ENCODE peak calls at places on chromosomes 13 and 19, in five cellular contexts. U, M, B, T and R are unnamed samples.

GRCh38 chr19:55472463-55472862 is 4.0 kb upstream of the ZNF628 start:
- DNase-seq in U (no peak), M (no peak), B (no peak), T (no peak), R (peak)

GRCh38 chr13:103607995-103608394 is 541.8 kb upstream of the SLC10A2 start:
- DNase-seq in U (no peak), M (no peak), B (no peak), T (no peak), R (no peak)

GRCh38 chr13:113369881-113370280 is 6.0 kb upstream of the GRTP1 start:
- DNase-seq in U (no peak), M (no peak), B (no peak), T (no peak), R (no peak)

GRCh38 chr19:32691952-32692726 is 518 bp downstream of the NUDT19 start:
- DNase-seq in U (no peak), M (no peak), B (peak), T (peak), R (peak)

GRCh38 chr19:12796146-12797071 is 5.1 kb downstream of the JUNB start:
- DNase-seq in U (no peak), M (peak), B (no peak), T (peak), R (peak)

GRCh38 chr19:43534305-43534612 is 1.3 kb downstream of the ZNF575 start:
- DNase-seq in U (no peak), M (no peak), B (no peak), T (no peak), R (no peak)

GRCh38 chr13:64339373-64340063 is 2890.6 kb downstream of the PCDH9 start:
- DNase-seq in U (no peak), M (no peak), B (no peak), T (peak), R (no peak)

GRCh38 chr19:56066152-56067023 is 54.7 kb downstream of the ZNF787 start:
- DNase-seq in U (no peak), M (peak), B (peak), T (peak), R (peak)

GRCh38 chr19:56217039-56217949 is 15.2 kb downstream of the ZSCAN5C start:
- DNase-seq in U (no peak), M (no peak), B (peak), T (peak), R (peak)

GRCh38 chr19:31338069-31338767 is 11.0 kb downstream of the TSHZ3 start:
- DNase-seq in U (no peak), M (no peak), B (peak), T (peak), R (peak)

GRCh38 chr19:13847033-13847899 is 29.7 kb upstream of the NANOS3 start:
- DNase-seq in U (peak), M (peak), B (peak), T (peak), R (peak)

GRCh38 chr19:48371367-48371766 is 7.2 kb downstream of the SYNGR4 start:
- DNase-seq in U (no peak), M (no peak), B (no peak), T (no peak), R (no peak)

GRCh38 chr19:37594982-37595382 is 306 bp downstream of the ZNF540 start:
- DNase-seq in U (peak), M (peak), B (peak), T (no peak), R (no peak)

GRCh38 chr19:19062454-19063182 is 1.2 kb upstream of the SLC25A42 start:
- DNase-seq in U (no peak), M (no peak), B (no peak), T (peak), R (peak)

GRCh38 chr13:27442071-27442647 is 8.2 kb downstream of the MTIF3 start:
- DNase-seq in U (no peak), M (no peak), B (no peak), T (peak), R (no peak)

GRCh38 chr13:23825179-23825578 is 64.0 kb downstream of the MIPEP start:
- DNase-seq in U (no peak), M (no peak), B (no peak), T (no peak), R (no peak)

GRCh38 chr13:27622102-27622820 is 569 bp downstream of the POLR1D start:
- DNase-seq in U (no peak), M (no peak), B (no peak), T (no peak), R (peak)

GRCh38 chr19:5292453-5292842 is 48.2 kb downstream of the PTPRS start:
- DNase-seq in U (no peak), M (no peak), B (peak), T (no peak), R (peak)

GRCh38 chr19:5289060-5289990 is 51.3 kb downstream of the PTPRS start:
- DNase-seq in U (no peak), M (no peak), B (no peak), T (no peak), R (no peak)

GRCh38 chr19:5291588-5292193 is 48.9 kb downstream of the PTPRS start:
- DNase-seq in U (no peak), M (no peak), B (no peak), T (no peak), R (no peak)

GRCh38 chr19:5288347-5288739 is 52.3 kb downstream of the PTPRS start:
- DNase-seq in U (no peak), M (no peak), B (no peak), T (no peak), R (no peak)

DNA sequence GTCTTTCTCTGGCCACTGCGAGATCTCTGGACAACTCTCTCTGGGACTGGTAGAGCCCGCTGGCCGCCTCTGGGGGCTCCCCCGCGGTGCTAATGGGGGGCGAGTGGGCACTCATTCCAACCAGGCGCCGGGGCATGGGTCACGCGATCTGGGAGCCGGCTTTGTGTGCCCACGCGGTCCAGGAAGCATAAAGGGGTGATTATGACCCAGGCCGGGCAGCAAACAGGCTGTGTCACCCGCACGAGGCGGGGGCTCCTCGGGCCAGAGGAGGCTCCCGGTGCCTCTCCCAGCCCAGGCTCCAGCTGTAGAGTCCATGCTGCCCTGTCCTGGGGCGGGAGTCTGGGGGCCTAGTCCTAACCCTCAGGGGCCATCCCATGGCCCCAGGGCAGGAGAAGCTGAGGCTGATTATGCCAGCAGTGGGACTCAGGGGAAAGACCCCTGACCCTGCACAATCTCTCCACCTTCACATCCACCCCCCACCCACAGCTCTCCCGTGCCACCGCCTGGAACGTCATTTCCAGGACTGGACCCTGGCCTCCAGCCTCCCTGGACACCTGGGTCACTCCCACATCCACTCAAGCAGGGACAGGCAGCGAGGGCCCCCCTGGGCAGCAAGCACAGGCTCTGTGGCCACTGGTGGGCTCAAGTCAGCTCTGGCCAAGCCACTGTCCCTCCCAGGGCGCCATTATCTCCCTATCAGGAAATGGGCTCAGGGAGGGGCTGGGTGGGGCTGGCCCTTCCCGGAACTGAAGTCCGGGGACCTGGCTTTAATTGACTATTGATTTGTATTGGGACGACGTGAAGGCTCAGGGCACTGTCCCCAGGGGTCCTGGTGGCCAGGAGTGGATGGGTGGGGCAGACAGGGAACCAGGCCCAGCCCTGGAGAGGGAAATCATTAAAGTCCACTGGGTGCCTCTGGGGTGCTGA is 50.0 kb downstream of the PTPRS start:
- DNase-seq in U (no peak), M (no peak), B (no peak), T (no peak), R (no peak)
- H3K4me3 ChIP-seq in U (peak), M (no peak), B (peak), T (no peak), R (no peak)

GRCh38 chr19:49472936-49473335 is 1.1 kb upstream of the FLT3LG start:
- DNase-seq in U (no peak), M (no peak), B (no peak), T (no peak), R (no peak)

GRCh38 chr19:49475191-49475932 is 1.3 kb downstream of the FLT3LG start:
- DNase-seq in U (no peak), M (no peak), B (no peak), T (no peak), R (no peak)

GRCh38 chr19:49475995-49476880 is 2.2 kb downstream of the FLT3LG start:
- DNase-seq in U (no peak), M (no peak), B (no peak), T (peak), R (peak)

GRCh38 chr19:49473868-49474544 is at the start of gene FLT3LG:
- DNase-seq in U (peak), M (no peak), B (peak), T (peak), R (peak)

DNA sequence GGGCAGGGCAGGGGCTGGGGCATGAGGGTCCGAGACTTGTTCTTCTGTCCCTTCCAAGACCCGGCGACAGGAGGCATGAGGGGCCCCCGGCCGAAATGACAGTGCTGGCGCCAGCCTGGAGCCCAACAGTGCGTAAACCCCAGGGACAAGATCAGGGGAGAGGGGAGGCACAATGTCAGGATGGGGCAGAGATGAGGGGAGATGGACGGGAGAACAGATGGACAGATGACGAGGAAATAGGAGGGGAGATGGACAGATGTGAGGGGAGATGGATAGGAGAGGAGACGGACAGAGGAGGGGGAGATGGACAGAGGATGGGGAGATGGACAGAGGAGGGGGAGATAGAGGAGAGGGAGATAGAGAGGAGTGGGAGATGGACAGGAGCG is 523 bp downstream of the FLT3LG start:
- DNase-seq in U (no peak), M (no peak), B (no peak), T (no peak), R (no peak)
- TF ChIP-seq CTCF in U (no peak), M (no peak), B (no peak), T (no peak), R (no peak)

GRCh38 chr13:59754411-59754810 is 409.3 kb downstream of the DIAPH3 start:
- DNase-seq in U (no peak), M (no peak), B (no peak), T (no peak), R (no peak)

GRCh38 chr13:59747529-59747928 is 416.2 kb downstream of the DIAPH3 start:
- DNase-seq in U (no peak), M (no peak), B (no peak), T (peak), R (no peak)

GRCh38 chr13:59746291-59746962 is 417.3 kb downstream of the DIAPH3 start:
- DNase-seq in U (no peak), M (peak), B (no peak), T (no peak), R (peak)

GRCh38 chr13:59755647-59756290 is 408.0 kb downstream of the DIAPH3 start:
- DNase-seq in U (no peak), M (no peak), B (no peak), T (no peak), R (peak)

GRCh38 chr13:59750860-59751259 is 412.9 kb downstream of the DIAPH3 start:
- DNase-seq in U (no peak), M (peak), B (no peak), T (peak), R (peak)
- H3K4me3 ChIP-seq in U (no peak), M (peak), B (peak), T (peak), R (no peak)

DNA sequence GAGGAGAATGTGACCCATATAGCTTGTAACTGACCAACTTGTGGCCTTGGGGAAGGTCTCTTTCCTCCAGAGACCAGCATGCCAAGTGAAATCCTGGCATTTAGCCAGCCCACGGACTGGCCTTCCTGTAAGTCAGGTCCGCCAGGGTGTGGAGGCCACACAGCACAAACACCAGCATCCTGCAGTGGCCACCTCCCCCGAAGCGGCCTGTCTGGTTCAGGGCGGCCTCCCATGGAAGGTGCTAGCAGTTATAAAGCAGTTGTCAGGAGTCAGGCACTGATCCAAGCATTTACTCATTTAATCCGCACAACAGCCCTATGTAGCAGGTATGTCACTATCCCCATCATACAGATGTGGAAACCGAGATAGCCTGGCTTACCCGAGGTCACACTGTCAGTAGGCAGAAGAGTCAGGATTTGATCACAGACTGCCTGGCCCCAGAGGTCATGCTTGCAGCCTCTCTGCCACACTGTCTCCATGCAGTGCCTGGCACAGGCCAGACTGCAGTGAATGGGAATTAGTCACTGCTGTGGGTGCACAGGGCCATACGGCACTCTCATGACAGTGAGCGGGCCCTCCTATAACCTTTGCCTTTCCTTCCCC is 36.7 kb downstream of the CAPN12 start:
- DNase-seq in U (no peak), M (no peak), B (peak), T (no peak), R (peak)
- TF ChIP-seq CTCF in U (no peak), M (no peak), B (no peak), T (no peak), R (no peak)